ENCODE peak calls at places on chromosome 19, in five cellular contexts. A, M, E, X and H are unnamed samples.
A peak's percentile ranks its signal among the peaks of the same experiment; 100 is the strongest.

GRCh38 chr19:55080121-55080914 is 4.6 kb downstream of the EPS8L1 start:
- DNase-seq in E (peak; percentile 94), A (peak; percentile 51), X (peak; percentile 55), M (peak; percentile 52), H (peak; percentile 91)

GRCh38 chr19:46729696-46730095 is 12.8 kb upstream of the PRKD2 start:
- DNase-seq in X (no peak), M (no peak), A (no peak), E (no peak), H (no peak)

GRCh38 chr19:7145494-7145893 is 76.0 kb downstream of the ZNF557 start:
- DNase-seq in X (no peak), E (no peak), M (no peak), A (no peak), H (no peak)

GRCh38 chr19:47428177-47428894 is 9.0 kb upstream of the MEIS3 start:
- DNase-seq in E (peak; percentile 70), A (peak; percentile 58), M (peak; percentile 83), X (peak; percentile 99), H (peak; percentile 86)

GRCh38 chr19:33344210-33344609 is 29.3 kb upstream of the CEBPG start:
- DNase-seq in E (no peak), M (no peak), X (no peak), A (no peak), H (no peak)

GRCh38 chr19:42089772-42090171 is 13.8 kb downstream of the ZNF574 start:
- DNase-seq in X (no peak), E (no peak), A (no peak), M (no peak), H (no peak)

GRCh38 chr19:47470447-47471195 is 1.1 kb downstream of the SLC8A2 start:
- DNase-seq in X (no peak), M (no peak), E (no peak), A (no peak), H (no peak)

GRCh38 chr19:40366697-40367561 is 18.4 kb downstream of the PLD3 start:
- DNase-seq in X (no peak), A (no peak), E (no peak), M (no peak), H (peak; percentile 82)

GRCh38 chr19:36245210-36246005 is 30.5 kb downstream of the ZNF146 start:
- DNase-seq in A (peak; percentile 18), M (no peak), E (no peak), X (no peak), H (no peak)

GRCh38 chr19:42023121-42023942 is 29.3 kb upstream of the ATP1A3 start:
- DNase-seq in A (no peak), X (no peak), E (no peak), M (no peak), H (no peak)

GRCh38 chr19:37303591-37304171 is 67.2 kb upstream of the ZNF527 start:
- DNase-seq in X (no peak), A (no peak), M (no peak), E (no peak), H (no peak)

GRCh38 chr19:343941-344624 is 513 bp downstream of the MIER2 start:
- DNase-seq in A (no peak), E (no peak), X (no peak), M (peak; percentile 18), H (no peak)

GRCh38 chr19:56404705-56405056 is 549 bp downstream of the ZNF583 start:
- DNase-seq in E (no peak), M (no peak), A (no peak), X (no peak), H (no peak)

GRCh38 chr19:47226426-47227346 is 4.3 kb downstream of the BBC3 start:
- DNase-seq in M (peak; percentile 35), E (peak; percentile 84), X (no peak), A (peak; percentile 68), H (peak; percentile 92)

GRCh38 chr19:54561840-54562239 is 11.8 kb upstream of the LILRA2 start:
- DNase-seq in E (no peak), A (no peak), M (no peak), X (no peak), H (peak; percentile 49)

GRCh38 chr19:51771369-51771768 is 10.4 kb downstream of the FPR2 start:
- DNase-seq in X (no peak), A (no peak), M (no peak), E (no peak), H (no peak)

GRCh38 chr19:45781282-45782161 is 768 bp downstream of the DMPK start:
- DNase-seq in E (peak; percentile 65), X (no peak), A (peak; percentile 37), M (no peak), H (no peak)

GRCh38 chr19:46718934-46719551 is 2.1 kb upstream of the PRKD2 start:
- DNase-seq in M (no peak), A (no peak), X (no peak), E (no peak), H (no peak)

GRCh38 chr19:45382426-45382825 is 12.1 kb upstream of the ERCC2 start:
- DNase-seq in X (no peak), M (no peak), E (no peak), A (no peak), H (no peak)

GRCh38 chr19:6055013-6055795 is 55.1 kb downstream of the RFX2 start:
- DNase-seq in M (no peak), A (no peak), X (no peak), E (no peak), H (no peak)

GRCh38 chr19:48842744-48843162 is 6.5 kb upstream of the HSD17B14 start:
- DNase-seq in A (peak; percentile 46), M (peak; percentile 60), E (no peak), X (no peak), H (no peak)

GRCh38 chr19:5113101-5113557 is 144.2 kb downstream of the KDM4B start:
- DNase-seq in M (no peak), E (no peak), A (no peak), X (no peak), H (no peak)

GRCh38 chr19:13029893-13030292 is 34.6 kb downstream of the NFIX start:
- DNase-seq in M (no peak), X (no peak), A (no peak), E (no peak), H (no peak)

GRCh38 chr19:40503300-40503699 is 36.5 kb downstream of the SPTBN4 start:
- DNase-seq in E (no peak), X (no peak), M (no peak), A (no peak), H (no peak)

GRCh38 chr19:51016798-51017683 is 2.5 kb downstream of the KLK10 start:
- DNase-seq in X (no peak), A (peak; percentile 38), E (peak; percentile 69), M (no peak), H (no peak)

DNA sequence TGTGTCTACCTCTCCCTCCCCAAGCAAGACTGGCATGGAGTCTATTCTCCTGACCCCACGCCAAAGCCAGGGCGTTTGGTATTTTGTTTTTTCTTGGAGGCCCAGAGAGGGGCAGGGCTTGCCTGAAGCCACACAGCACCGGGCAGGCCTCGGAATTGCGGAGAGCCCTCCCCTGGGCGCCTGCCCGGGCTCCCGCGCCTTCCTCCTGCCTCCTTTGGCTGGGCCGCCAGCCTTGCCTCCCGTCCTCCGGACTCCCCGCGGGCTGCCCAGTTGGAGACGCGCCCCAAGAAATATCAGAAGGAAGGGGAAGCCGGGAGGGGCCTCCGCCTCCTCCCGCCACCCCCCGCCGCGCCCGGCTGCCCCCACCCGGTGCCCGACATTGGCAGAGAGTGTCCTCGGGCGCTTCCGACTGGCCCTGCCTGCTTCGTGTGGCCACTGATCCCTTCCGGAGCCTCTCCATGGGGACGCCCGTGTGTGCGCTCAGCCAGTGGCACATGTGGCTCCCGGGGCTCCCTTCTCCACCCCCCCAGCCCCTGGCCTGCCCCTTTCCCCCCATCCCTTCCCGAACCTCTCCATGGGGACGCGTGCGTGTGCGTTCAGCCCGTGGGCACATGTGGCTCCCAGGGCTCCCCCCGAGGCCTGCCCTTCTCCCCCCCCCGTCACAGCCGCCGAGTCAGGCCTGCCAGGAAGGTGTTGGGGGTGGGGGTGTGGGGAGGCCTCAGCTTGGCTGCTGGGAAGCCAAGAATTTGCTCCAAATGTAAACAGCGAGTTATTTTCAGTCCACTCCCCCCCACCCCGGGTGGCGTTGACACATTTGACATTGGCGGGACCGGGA is 37.3 kb downstream of the NFIC start:
- DNase-seq in A (peak; percentile 97), X (no peak), M (no peak), E (peak; percentile 64), H (peak; percentile 93)
- H3K4me1 ChIP-seq in A (peaks cover 78% of the 10 kb centered on the region), X (peaks cover 27% of the 10 kb centered on the region), M (no peaks in the 10 kb centered on the region), E (peaks cover 10% of the 10 kb centered on the region), H (peaks cover 28% of the 10 kb centered on the region)

DNA sequence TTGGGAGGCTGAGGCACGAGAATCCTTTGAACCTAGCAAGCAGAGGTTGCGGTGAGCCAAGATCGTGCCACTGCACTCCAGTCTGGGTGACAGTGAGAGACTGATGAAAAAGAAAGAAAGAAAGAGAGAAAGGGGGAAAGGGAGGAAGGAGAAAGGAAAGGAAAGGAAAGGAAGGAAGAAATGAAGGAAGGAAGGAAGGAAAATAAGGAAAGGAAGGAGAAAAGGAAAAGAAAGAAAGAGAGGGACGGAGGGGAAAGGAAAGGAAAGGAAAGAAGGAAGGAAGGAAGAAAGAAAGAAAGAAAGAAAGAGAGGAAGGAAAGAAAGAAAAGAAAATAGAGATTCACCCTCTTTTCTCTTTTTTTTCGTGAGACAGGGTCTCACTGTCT is 8.7 kb downstream of the PDE4A start:
- DNase-seq in A (no peak), M (no peak), E (no peak), X (no peak), H (no peak)
- H3K27me3 ChIP-seq in A (no peaks in the 10 kb centered on the region), M (peaks cover 4% of the 10 kb centered on the region), E (peaks cover 10% of the 10 kb centered on the region), X (peaks cover 50% of the 10 kb centered on the region), H (no peaks in the 10 kb centered on the region)

GRCh38 chr19:38868551-38868950 is 9.5 kb downstream of the RINL start:
- DNase-seq in M (no peak), E (no peak), X (no peak), A (no peak), H (no peak)
- H3K4me1 ChIP-seq in M (peaks cover 44% of the 10 kb centered on the region), E (peaks cover 17% of the 10 kb centered on the region), X (peaks cover 14% of the 10 kb centered on the region), A (peaks cover 14% of the 10 kb centered on the region), H (peaks cover 28% of the 10 kb centered on the region)

GRCh38 chr19:29523568-29523967 is 2.2 kb upstream of the VSTM2B start:
- DNase-seq in M (no peak), X (no peak), A (no peak), E (no peak), H (peak; percentile 32)
- H3K27me3 ChIP-seq in M (peaks cover 13% of the 10 kb centered on the region), X (peaks cover 52% of the 10 kb centered on the region), A (peaks cover 20% of the 10 kb centered on the region), E (peaks cover 33% of the 10 kb centered on the region), H (peaks cover 77% of the 10 kb centered on the region)

GRCh38 chr19:29525901-29526729 is at the start of gene VSTM2B:
- DNase-seq in X (no peak), M (no peak), A (no peak), E (no peak), H (peak; percentile 43)
- H3K4me1 ChIP-seq in X (no peaks in the 10 kb centered on the region), M (peaks cover 30% of the 10 kb centered on the region), A (peaks cover 27% of the 10 kb centered on the region), E (peaks cover 52% of the 10 kb centered on the region), H (peaks cover 7% of the 10 kb centered on the region)